ENCODE peak calls at places on chromosomes 11 and 22, in four cellular contexts. One of them, this sample, is unnamed.

GRCh38 chr11:10473371-10473770 is 18.3 kb downstream of the AMPD3 start:
- DNase-seq in HEK293T: no peak
- DNase-seq in HepG2: no peak
- DNase-seq in K562: no peak
- DNase-seq in this sample: no peak

GRCh38 chr11:118321386-118322082 is 17.0 kb downstream of the CD3E start:
- DNase-seq in K562: no peak
- DNase-seq in HEK293T: no peak
- DNase-seq in HepG2: peak
- DNase-seq in this sample: no peak

GRCh38 chr11:117949062-117949461 is 19.9 kb upstream of the TMPRSS13 start:
- DNase-seq in HEK293T: no peak
- DNase-seq in HepG2: no peak
- DNase-seq in K562: no peak
- DNase-seq in this sample: no peak

GRCh38 chr22:37220543-37220968 is 8.3 kb upstream of the SSTR3 start:
- DNase-seq in K562: no peak
- DNase-seq in HepG2: no peak
- DNase-seq in HEK293T: no peak
- DNase-seq in this sample: no peak

GRCh38 chr11:17014321-17014773 is at the start of gene PLEKHA7:
- DNase-seq in HEK293T: peak
- DNase-seq in HepG2: peak
- DNase-seq in K562: peak
- DNase-seq in this sample: peak

GRCh38 chr11:110279881-110280280 is 16.5 kb downstream of the RDX start:
- DNase-seq in HepG2: no peak
- DNase-seq in HEK293T: no peak
- DNase-seq in K562: no peak
- DNase-seq in this sample: no peak

GRCh38 chr22:19118601-19118880 is 3.7 kb downstream of the DGCR2 start:
- DNase-seq in HepG2: no peak
- DNase-seq in HEK293T: no peak
- DNase-seq in K562: no peak
- DNase-seq in this sample: no peak

GRCh38 chr11:19111809-19112208 is 5.2 kb upstream of the ZDHHC13 start:
- DNase-seq in HEK293T: no peak
- DNase-seq in HepG2: no peak
- DNase-seq in K562: no peak
- DNase-seq in this sample: no peak

GRCh38 chr11:118415051-118415738 is 13.8 kb downstream of the ATP5MG start:
- DNase-seq in HepG2: no peak
- DNase-seq in K562: no peak
- DNase-seq in HEK293T: no peak
- DNase-seq in this sample: no peak

GRCh38 chr11:76208829-76209670 is 2.7 kb upstream of the WNT11 start:
- DNase-seq in K562: no peak
- DNase-seq in HepG2: peak
- DNase-seq in HEK293T: peak
- DNase-seq in this sample: peak

GRCh38 chr11:9172394-9172793 is 81.0 kb upstream of the SCUBE2 start:
- DNase-seq in HepG2: no peak
- DNase-seq in K562: no peak
- DNase-seq in HEK293T: no peak
- DNase-seq in this sample: no peak

GRCh38 chr11:75858613-75859012 is 43.6 kb downstream of the UVRAG start:
- DNase-seq in HepG2: no peak
- DNase-seq in K562: no peak
- DNase-seq in HEK293T: no peak
- DNase-seq in this sample: no peak

GRCh38 chr11:122769126-122769780 is 69.0 kb upstream of the CRTAM start:
- DNase-seq in K562: no peak
- DNase-seq in HEK293T: no peak
- DNase-seq in HepG2: no peak
- DNase-seq in this sample: no peak

GRCh38 chr11:84830372-84830771 is 796.8 kb downstream of the DLG2 start:
- DNase-seq in HepG2: no peak
- DNase-seq in HEK293T: no peak
- DNase-seq in K562: no peak
- DNase-seq in this sample: no peak

GRCh38 chr11:131581006-131581405 is 210.6 kb downstream of the NTM start:
- DNase-seq in K562: no peak
- DNase-seq in HEK293T: no peak
- DNase-seq in HepG2: no peak
- DNase-seq in this sample: no peak

GRCh38 chr22:24741357-24741756 is 33.2 kb downstream of the PIWIL3 start:
- DNase-seq in HEK293T: no peak
- DNase-seq in HepG2: no peak
- DNase-seq in K562: no peak
- DNase-seq in this sample: no peak

GRCh38 chr11:72483412-72484186 is 49.3 kb upstream of the CLPB start:
- DNase-seq in HepG2: peak
- DNase-seq in HEK293T: no peak
- DNase-seq in K562: no peak
- DNase-seq in this sample: no peak

GRCh38 chr22:43301866-43302265 is 41.3 kb downstream of the SCUBE1 start:
- DNase-seq in HEK293T: no peak
- DNase-seq in HepG2: no peak
- DNase-seq in K562: no peak
- DNase-seq in this sample: no peak

GRCh38 chr11:114200785-114201184 is 95.4 kb upstream of the NNMT start:
- DNase-seq in HepG2: no peak
- DNase-seq in K562: no peak
- DNase-seq in HEK293T: no peak
- DNase-seq in this sample: no peak

GRCh38 chr11:69605737-69606526 is 35.0 kb upstream of the CCND1 start:
- DNase-seq in HepG2: peak
- DNase-seq in K562: no peak
- DNase-seq in HEK293T: no peak
- DNase-seq in this sample: no peak

GRCh38 chr11:13338437-13339069 is 61.0 kb downstream of the BMAL1 start:
- DNase-seq in HEK293T: no peak
- DNase-seq in HepG2: no peak
- DNase-seq in K562: peak
- DNase-seq in this sample: no peak

GRCh38 chr22:31122532-31123291 is at the start of gene INPP5J:
- DNase-seq in HepG2: peak
- DNase-seq in K562: peak
- DNase-seq in HEK293T: peak
- DNase-seq in this sample: peak

GRCh38 chr11:33475999-33476398 is 218.8 kb downstream of the HIPK3 start:
- DNase-seq in K562: no peak
- DNase-seq in HepG2: peak
- DNase-seq in HEK293T: peak
- DNase-seq in this sample: no peak

GRCh38 chr11:68954970-68955958 is 25.5 kb downstream of the MRGPRD start:
- DNase-seq in HEK293T: no peak
- DNase-seq in HepG2: no peak
- DNase-seq in K562: peak
- DNase-seq in this sample: no peak

GRCh38 chr11:116422976-116423375 is 349.8 kb downstream of the BUD13 start:
- DNase-seq in HEK293T: no peak
- DNase-seq in HepG2: peak
- DNase-seq in K562: no peak
- DNase-seq in this sample: peak

GRCh38 chr11:134079317-134079716 is 10.4 kb downstream of the JAM3 start:
- DNase-seq in HepG2: no peak
- DNase-seq in K562: no peak
- DNase-seq in HEK293T: no peak
- DNase-seq in this sample: no peak

GRCh38 chr11:108122166-108122628 is 830 bp downstream of the ACAT1 start:
- DNase-seq in HepG2: no peak
- DNase-seq in HEK293T: peak
- DNase-seq in K562: no peak
- DNase-seq in this sample: no peak

GRCh38 chr11:833114-833791 is 501 bp downstream of the CD151 start:
- DNase-seq in K562: peak
- DNase-seq in HEK293T: peak
- DNase-seq in HepG2: no peak
- DNase-seq in this sample: no peak

GRCh38 chr11:117796456-117797428 is at the start of gene DSCAML1:
- DNase-seq in HepG2: no peak
- DNase-seq in HEK293T: no peak
- DNase-seq in K562: peak
- DNase-seq in this sample: peak

GRCh38 chr22:46087816-46088277 is 62.5 kb upstream of the PPARA start:
- DNase-seq in HEK293T: no peak
- DNase-seq in K562: peak
- DNase-seq in HepG2: no peak
- DNase-seq in this sample: peak

GRCh38 chr11:33988586-33989370 is 62.8 kb upstream of the CAPRIN1 start:
- DNase-seq in HEK293T: no peak
- DNase-seq in HepG2: no peak
- DNase-seq in K562: no peak
- DNase-seq in this sample: no peak

GRCh38 chr11:32266611-32267010 is 168.7 kb downstream of the WT1 start:
- DNase-seq in HepG2: no peak
- DNase-seq in HEK293T: no peak
- DNase-seq in K562: no peak
- DNase-seq in this sample: no peak

GRCh38 chr11:95132956-95133355 is 43.3 kb downstream of the ENDOD1 start:
- DNase-seq in K562: no peak
- DNase-seq in HepG2: no peak
- DNase-seq in HEK293T: no peak
- DNase-seq in this sample: no peak

GRCh38 chr11:20050551-20051333 is 109.5 kb downstream of the DBX1 start:
- DNase-seq in HEK293T: no peak
- DNase-seq in K562: no peak
- DNase-seq in HepG2: no peak
- DNase-seq in this sample: peak

GRCh38 chr11:11179239-11179638 is 173.8 kb downstream of the CSNK2A3 start:
- DNase-seq in HepG2: no peak
- DNase-seq in HEK293T: no peak
- DNase-seq in K562: no peak
- DNase-seq in this sample: no peak

GRCh38 chr22:50674606-50675552 is 2.3 kb downstream of the SHANK3 start:
- DNase-seq in HEK293T: peak
- DNase-seq in K562: peak
- DNase-seq in HepG2: peak
- DNase-seq in this sample: peak

GRCh38 chr22:16586991-16587390 is 5.6 kb downstream of the CCT8L2 start:
- DNase-seq in HepG2: no peak
- DNase-seq in HEK293T: no peak
- DNase-seq in K562: peak
- DNase-seq in this sample: no peak

DNA sequence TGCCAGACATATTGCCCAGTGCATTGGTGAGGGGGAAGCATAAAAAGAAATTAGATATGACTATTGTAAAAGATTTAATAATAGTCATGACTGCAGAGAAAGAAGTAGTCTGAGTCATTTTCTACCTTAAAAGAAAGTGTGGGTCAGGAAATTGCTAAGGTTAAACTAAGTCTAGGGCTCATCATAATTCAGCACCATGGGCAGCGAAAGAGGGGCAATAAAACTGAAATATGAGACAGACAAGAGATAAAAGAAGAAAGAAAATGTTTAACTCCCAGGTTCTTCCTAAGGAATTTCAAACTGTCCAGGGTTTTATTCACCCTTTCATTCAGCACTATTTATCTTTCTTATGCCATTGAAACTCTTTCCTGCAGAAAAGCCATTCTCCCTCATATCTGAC is 114.4 kb upstream of the API5 start:
- DNase-seq in HepG2: no peak
- DNase-seq in K562: no peak
- DNase-seq in HEK293T: no peak
- DNase-seq in this sample: no peak
- TF ChIP-seq ELF4 in HepG2: no peak
- TF ChIP-seq ELF4 in K562: no peak
- TF ChIP-seq ELF4 in HEK293T: no peak
- TF ChIP-seq ELF4 in this sample: no peak

GRCh38 chr22:39221999-39222686 is 22.6 kb downstream of the PDGFB start:
- DNase-seq in HepG2: no peak
- DNase-seq in K562: no peak
- DNase-seq in HEK293T: no peak
- DNase-seq in this sample: no peak

GRCh38 chr22:39219071-39220050 is 25.4 kb downstream of the PDGFB start:
- DNase-seq in K562: no peak
- DNase-seq in HepG2: no peak
- DNase-seq in HEK293T: no peak
- DNase-seq in this sample: no peak

GRCh38 chr22:39223091-39223710 is 21.6 kb downstream of the PDGFB start:
- DNase-seq in K562: no peak
- DNase-seq in HepG2: no peak
- DNase-seq in HEK293T: no peak
- DNase-seq in this sample: no peak

GRCh38 chr22:39220450-39220849 is 24.3 kb downstream of the PDGFB start:
- DNase-seq in HEK293T: no peak
- DNase-seq in K562: no peak
- DNase-seq in HepG2: no peak
- DNase-seq in this sample: no peak

GRCh38 chr22:39220897-39221850 is 23.6 kb downstream of the PDGFB start:
- DNase-seq in K562: no peak
- DNase-seq in HepG2: no peak
- DNase-seq in HEK293T: no peak
- DNase-seq in this sample: no peak
- TF ChIP-seq ELF4 in K562: no peak
- TF ChIP-seq ELF4 in HepG2: no peak
- TF ChIP-seq ELF4 in HEK293T: no peak
- TF ChIP-seq ELF4 in this sample: no peak

GRCh38 chr22:27810566-27810965 is 9.0 kb upstream of the MN1 start:
- DNase-seq in HepG2: peak
- DNase-seq in HEK293T: no peak
- DNase-seq in K562: no peak
- DNase-seq in this sample: no peak
- TF ChIP-seq ELF4 in HepG2: no peak
- TF ChIP-seq ELF4 in HEK293T: no peak
- TF ChIP-seq ELF4 in K562: no peak
- TF ChIP-seq ELF4 in this sample: no peak

GRCh38 chr22:32817137-32817536 is 15.6 kb downstream of the TIMP3 start:
- DNase-seq in K562: no peak
- DNase-seq in HepG2: no peak
- DNase-seq in HEK293T: no peak
- DNase-seq in this sample: no peak

GRCh38 chr22:32820131-32820882 is 18.8 kb downstream of the TIMP3 start:
- DNase-seq in K562: no peak
- DNase-seq in HepG2: no peak
- DNase-seq in HEK293T: no peak
- DNase-seq in this sample: no peak

GRCh38 chr22:32818446-32819115 is 17.1 kb downstream of the TIMP3 start:
- DNase-seq in HEK293T: no peak
- DNase-seq in K562: no peak
- DNase-seq in HepG2: no peak
- DNase-seq in this sample: no peak

GRCh38 chr22:32815943-32816342 is 14.4 kb downstream of the TIMP3 start:
- DNase-seq in K562: no peak
- DNase-seq in HEK293T: no peak
- DNase-seq in HepG2: no peak
- DNase-seq in this sample: no peak

DNA sequence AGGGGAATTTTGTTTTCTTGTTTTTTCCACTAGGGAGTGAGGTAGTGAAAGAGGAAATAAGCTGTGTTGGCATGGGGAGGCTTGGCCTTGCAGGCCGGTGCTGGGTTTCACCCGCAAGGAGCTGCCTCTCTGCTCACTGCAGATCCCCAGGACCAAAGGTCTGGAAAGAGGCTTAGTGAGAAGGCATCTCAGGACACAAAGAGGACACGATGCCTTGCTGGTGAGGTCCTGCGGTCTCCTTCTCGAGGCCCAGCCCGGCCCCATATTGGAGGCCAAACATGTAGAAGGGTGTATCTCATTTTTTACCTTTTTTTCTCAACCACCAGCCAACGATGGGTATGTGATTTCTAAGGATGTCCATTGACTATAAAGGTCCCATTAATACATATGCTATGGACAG is 17.6 kb downstream of the TIMP3 start:
- DNase-seq in K562: no peak
- DNase-seq in HEK293T: no peak
- DNase-seq in HepG2: no peak
- DNase-seq in this sample: no peak
- TF ChIP-seq ELF4 in K562: no peak
- TF ChIP-seq ELF4 in HEK293T: no peak
- TF ChIP-seq ELF4 in HepG2: no peak
- TF ChIP-seq ELF4 in this sample: no peak